ENCODE peak calls at places on chromosomes 6 and 20, in six cellular contexts. D is activated CD8-positive, alpha-beta T cell treated with anti-CD3 and anti-CD28 coated beads, Interleukin-2, amount 10 ng/mL, durations not matched to agents 7 days and 5 days; V is activated CD8-positive, alpha-beta memory T cell treated with anti-CD3 and anti-CD28 coated beads, Interleukin-2, amount 10 ng/mL, durations not matched to agents 7 days and 5 days; R is SW 1271; E is GM03348; F is H4. J is an unnamed sample.

GRCh38 chr6:161486326-161486725 is 212.5 kb upstream of the AGPAT4 start:
- DNase-seq in V (no peak), D (no peak), F (peak), R (no peak), E (peak), J (no peak)

GRCh38 chr6:33781105-33781975 is 7.6 kb downstream of the LEMD2 start:
- DNase-seq in D (no peak), E (peak), V (no peak), R (peak), F (peak), J (no peak)

GRCh38 chr6:133951881-133952814 is 876 bp upstream of the TBPL1 start:
- DNase-seq in R (peak), V (peak), F (peak), D (peak), E (peak), J (peak)

GRCh38 chr6:138662474-138662873 is 111.1 kb upstream of the CCDC28A start:
- DNase-seq in V (no peak), E (no peak), D (no peak), R (no peak), F (no peak), J (no peak)

GRCh38 chr20:38835792-38836191 is 30.3 kb downstream of the PPP1R16B start:
- DNase-seq in V (peak), R (no peak), D (no peak), F (no peak), E (no peak), J (no peak)

GRCh38 chr20:13510837-13511488 is 127.8 kb downstream of the TASP1 start:
- DNase-seq in D (no peak), V (no peak), R (no peak), E (peak), F (no peak), J (no peak)

GRCh38 chr6:90859612-90860011 is 272.7 kb upstream of the MAP3K7 start:
- DNase-seq in D (no peak), E (no peak), R (no peak), V (no peak), F (peak), J (no peak)

GRCh38 chr6:114467931-114468330 is 125.1 kb upstream of the HS3ST5 start:
- DNase-seq in D (no peak), E (no peak), R (no peak), V (no peak), F (no peak), J (no peak)

GRCh38 chr6:71139249-71139648 is 149.4 kb upstream of the OGFRL1 start:
- DNase-seq in F (peak), E (no peak), R (no peak), D (no peak), V (no peak), J (no peak)

GRCh38 chr6:157656437-157657005 is 166.5 kb upstream of the SNX9 start:
- DNase-seq in D (no peak), V (no peak), R (no peak), F (no peak), E (no peak), J (no peak)

GRCh38 chr6:8335371-8335770 is 100.0 kb downstream of the SLC35B3 start:
- DNase-seq in E (no peak), D (no peak), F (no peak), V (no peak), R (no peak), J (no peak)

J was measured in stimulated activated CD4-positive, alpha-beta T cell treated with anti-CD3 and anti-CD28 coated beads, Interleukin-1b, Interleukin-23, amount 100 ng/mL, for 48 hours.